ENCODE peak calls at places on chromosomes 2 and 18, in four cellular contexts. C, R, V and T are unnamed samples.

GRCh38 chr2:31828891-31829290 is 181.9 kb downstream of the MEMO1 start:
- DNase-seq in V (peak; percentile 21), R (peak; percentile 26), C (no peak), T (no peak)

GRCh38 chr18:7885763-7886295 is 318.7 kb downstream of the PTPRM start:
- DNase-seq in R (no peak), V (peak; percentile 25), C (no peak), T (no peak)

GRCh38 chr2:7952046-7952445 is 729.8 kb upstream of the ID2 start:
- DNase-seq in V (no peak), C (no peak), R (no peak), T (no peak)

GRCh38 chr2:40158781-40159180 is 293.1 kb downstream of the SLC8A1 start:
- DNase-seq in R (no peak), V (no peak), C (no peak), T (no peak)

GRCh38 chr2:118731396-118731795 is 116.1 kb downstream of the EN1 start:
- DNase-seq in R (no peak), C (no peak), V (no peak), T (no peak)

GRCh38 chr2:121699421-121700328 is 37.0 kb downstream of the NIFK start:
- DNase-seq in V (peak; percentile 69), C (peak; percentile 90), R (peak; percentile 84), T (peak; percentile 76)

GRCh38 chr2:200681731-200682130 is 95.9 kb downstream of the AOX1 start:
- DNase-seq in C (no peak), R (peak; percentile 6), V (peak; percentile 31), T (no peak)

GRCh38 chr2:8229546-8229986 is 452.3 kb upstream of the ID2 start:
- DNase-seq in C (peak; percentile 60), V (peak; percentile 73), R (peak; percentile 84), T (peak; percentile 77)

GRCh38 chr2:74007120-74007519 is 22.4 kb downstream of the TET3 start:
- DNase-seq in R (peak; percentile 32), V (no peak), C (no peak), T (no peak)

GRCh38 chr18:68447286-68447685 is 267.6 kb downstream of the TMX3 start:
- DNase-seq in R (peak; percentile 54), V (no peak), C (no peak), T (peak; percentile 69)

GRCh38 chr2:7071137-7071536 is 153.9 kb downstream of the RNF144A start:
- DNase-seq in V (no peak), R (no peak), C (no peak), T (no peak)

GRCh38 chr2:61775956-61776570 is 77.8 kb downstream of the FAM161A start:
- DNase-seq in C (no peak), V (no peak), R (no peak), T (no peak)

GRCh38 chr2:134146620-134147019 is 107.3 kb upstream of the MGAT5 start:
- DNase-seq in V (no peak), R (peak; percentile 67), C (no peak), T (peak; percentile 72)

GRCh38 chr2:208142255-208142924 is 3.6 kb downstream of the CRYGB start:
- DNase-seq in V (peak; percentile 6), C (no peak), R (peak; percentile 4), T (peak; percentile 22)

GRCh38 chr18:48229445-48230052 is 179.6 kb downstream of the ZBTB7C start:
- DNase-seq in C (no peak), V (peak; percentile 4), R (no peak), T (no peak)

GRCh38 chr18:36769611-36770314 is 59.0 kb downstream of the TPGS2 start:
- DNase-seq in V (no peak), C (no peak), R (no peak), T (no peak)

GRCh38 chr18:78992041-78992735 is 12.6 kb downstream of the SALL3 start:
- DNase-seq in R (no peak), V (no peak), C (no peak), T (no peak)

GRCh38 chr2:138113871-138114525 is 149.7 kb downstream of the HNMT start:
- DNase-seq in R (no peak), V (peak; percentile 62), C (no peak), T (peak; percentile 83)

GRCh38 chr2:184599054-184599874 is 935 bp downstream of the ZNF804A start:
- DNase-seq in R (peak; percentile 34), C (no peak), V (peak; percentile 26), T (peak; percentile 35)

GRCh38 chr2:79013629-79014028 is 11.9 kb upstream of the REG3G start:
- DNase-seq in R (no peak), V (no peak), C (no peak), T (no peak)

GRCh38 chr2:73218298-73218697 is 4.3 kb downstream of the SMYD5 start:
- DNase-seq in V (peak; percentile 41), R (peak; percentile 59), C (no peak), T (no peak)

GRCh38 chr18:49756135-49756534 is 57.2 kb downstream of the ACAA2 start:
- DNase-seq in V (no peak), C (no peak), R (no peak), T (no peak)

GRCh38 chr2:98391581-98392270 is 45.5 kb downstream of the CNGA3 start:
- DNase-seq in C (no peak), V (no peak), R (no peak), T (no peak)

GRCh38 chr2:187324631-187325030 is 123.4 kb downstream of the CALCRL start:
- DNase-seq in V (no peak), R (no peak), C (no peak), T (no peak)

GRCh38 chr2:2590141-2590540 is 259.1 kb upstream of the MYT1L start:
- DNase-seq in R (no peak), V (no peak), C (no peak), T (no peak)

GRCh38 chr2:164917296-164917903 is 37.9 kb downstream of the SLC38A11 start:
- DNase-seq in V (peak; percentile 68), C (no peak), R (peak; percentile 36), T (no peak)

GRCh38 chr2:109497911-109498870 is 115.6 kb downstream of the SEPTIN10 start:
- DNase-seq in V (peak; percentile 22), C (no peak), R (peak; percentile 42), T (no peak)

GRCh38 chr2:36147670-36148390 is 207.7 kb upstream of the CRIM1 start:
- DNase-seq in R (no peak), C (no peak), V (no peak), T (no peak)

GRCh38 chr18:44894011-44894410 is 213.3 kb downstream of the SETBP1 start:
- DNase-seq in V (no peak), R (no peak), C (no peak), T (no peak)

GRCh38 chr2:69770193-69770702 is 28.3 kb downstream of the ANXA4 start:
- DNase-seq in R (peak; percentile 88), V (peak; percentile 70), C (peak; percentile 82), T (peak; percentile 90)

GRCh38 chr2:39380525-39381150 is 56.4 kb downstream of the MAP4K3 start:
- DNase-seq in R (peak; percentile 45), C (no peak), V (peak; percentile 31), T (peak; percentile 39)

GRCh38 chr2:240162531-240162930 is 22.1 kb upstream of the OTOS start:
- DNase-seq in V (no peak), R (no peak), C (no peak), T (no peak)

GRCh38 chr2:182672471-182673165 is 43.4 kb upstream of the DNAJC10 start:
- DNase-seq in V (peak; percentile 89), C (peak; percentile 54), R (peak; percentile 91), T (peak; percentile 80)

DNA sequence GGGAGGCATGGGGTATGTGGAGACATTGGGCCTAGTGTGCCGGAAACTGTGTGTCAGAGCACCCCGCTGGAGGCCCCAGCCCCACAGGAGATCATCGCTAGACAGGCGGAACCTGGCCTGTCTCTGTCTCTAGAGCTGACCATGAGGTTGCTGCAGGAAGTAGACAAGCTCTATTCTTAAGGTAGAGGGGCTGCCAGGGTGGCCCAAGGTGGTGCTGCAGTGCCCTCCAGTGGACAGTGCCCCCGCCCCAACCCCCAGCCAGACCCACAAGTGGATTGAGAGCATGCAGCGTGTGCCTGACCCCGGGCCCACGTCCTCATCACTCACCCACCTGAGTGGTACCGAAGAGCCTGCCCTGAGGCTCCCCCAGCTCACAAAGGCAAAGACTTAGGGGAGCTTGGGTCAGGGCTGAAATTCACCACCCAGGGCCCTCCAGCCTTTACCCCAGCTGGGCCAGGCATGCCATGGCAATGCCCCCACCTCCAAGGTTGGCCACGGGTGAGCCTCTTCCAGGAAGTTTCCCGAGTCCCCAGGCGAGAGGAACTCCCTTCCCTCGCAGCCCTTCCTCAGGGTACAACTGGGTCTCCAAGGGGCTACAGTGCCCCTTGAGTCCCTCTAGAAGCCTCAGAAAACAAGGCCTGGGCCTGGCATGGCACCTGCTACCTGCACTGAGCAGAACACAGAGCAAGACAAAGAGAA is 155.0 kb downstream of the TTC32 start:
- DNase-seq in C (no peak), R (peak; percentile 25), V (no peak), T (no peak)
- TF ChIP-seq CTCF in C (peak; percentile 54), R (peak; percentile 50), V (peak; percentile 38), T (peak; percentile 17)

GRCh38 chr2:145752091-145752806 is 1232.3 kb upstream of the ZEB2 start:
- DNase-seq in C (no peak), V (peak; percentile 94), R (peak; percentile 89), T (peak; percentile 82)

GRCh38 chr2:145750617-145751016 is 1230.7 kb upstream of the ZEB2 start:
- DNase-seq in R (no peak), V (no peak), C (no peak), T (no peak)

GRCh38 chr2:145750074-145750473 is 1230.2 kb upstream of the ZEB2 start:
- DNase-seq in V (peak; percentile 6), R (no peak), C (no peak), T (no peak)

GRCh38 chr2:145751634-145752033 is 1231.7 kb upstream of the ZEB2 start:
- DNase-seq in V (peak; percentile 69), C (no peak), R (peak; percentile 60), T (peak; percentile 78)

GRCh38 chr2:145751155-145751554 is 1231.2 kb upstream of the ZEB2 start:
- DNase-seq in V (peak; percentile 10), R (no peak), C (no peak), T (no peak)
- H3K4me3 ChIP-seq in V (no peak overlapping the region), R (no peak overlapping the region), C (no peak overlapping the region), T (no peak overlapping the region)

DNA sequence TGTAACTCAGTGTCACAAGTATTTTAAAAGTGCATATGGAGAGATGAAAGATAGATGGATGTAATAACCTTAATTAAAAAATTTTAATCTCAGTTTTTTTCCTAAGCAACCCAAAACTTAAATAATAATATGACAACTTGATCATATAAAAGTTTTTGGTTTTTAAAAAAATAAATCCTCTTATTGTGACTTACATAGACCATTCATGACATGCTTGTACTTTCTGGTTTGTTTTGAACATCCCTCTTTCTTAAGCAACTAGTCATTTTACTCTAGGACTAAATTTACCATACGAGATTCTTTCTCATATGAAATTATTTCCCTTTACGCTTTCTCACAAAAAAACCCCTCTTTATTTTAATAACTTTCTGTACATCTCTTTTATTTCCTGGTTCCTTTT is 6.5 kb upstream of the PLA2R1 start:
- DNase-seq in V (no peak), R (no peak), C (no peak), T (no peak)
- TF ChIP-seq CTCF in V (no peak), R (no peak), C (no peak), T (no peak)

GRCh38 chr2:219423656-219424378 is 5.6 kb downstream of the DES start:
- DNase-seq in R (no peak), C (no peak), V (no peak), T (no peak)
- H3K4me3 ChIP-seq in R (no peak overlapping the region), C (no peak overlapping the region), V (no peak overlapping the region), T (no peak overlapping the region)